ENCODE peak calls at places on chromosomes 16 and 17, in ten cellular contexts. One of them, this sample, is unnamed.

GRCh38 chr17:46192484-46193245 is 564 bp downstream of the KANSL1 start:
- DNase-seq in T follicular helper cell: peak
- DNase-seq in brain microvascular endothelial cell: peak
- DNase-seq in stimulated activated CD4-positive, alpha-beta T cell treated with anti-CD3 and anti-CD28 coated beads, Interleukin-4, amount 100 ng/mL, for 4 hours: peak
- DNase-seq in activated CD8-positive, alpha-beta memory T cell treated with anti-CD3 and anti-CD28 coated beads for 1 hour: peak
- DNase-seq in KG1: no peak
- DNase-seq in NCI-H1436 treated with DMSO at 0.1 percent for 48 hours: no peak
- DNase-seq in AG04450: no peak
- DNase-seq in COR-L47: peak
- DNase-seq in BJ: no peak
- DNase-seq in this sample: peak

GRCh38 chr17:6021011-6021400 is 49.2 kb upstream of the WSCD1 start:
- DNase-seq in T follicular helper cell: no peak
- DNase-seq in KG1: no peak
- DNase-seq in AG04450: no peak
- DNase-seq in stimulated activated CD4-positive, alpha-beta T cell treated with anti-CD3 and anti-CD28 coated beads, Interleukin-4, amount 100 ng/mL, for 4 hours: no peak
- DNase-seq in COR-L47: no peak
- DNase-seq in activated CD8-positive, alpha-beta memory T cell treated with anti-CD3 and anti-CD28 coated beads for 1 hour: no peak
- DNase-seq in brain microvascular endothelial cell: no peak
- DNase-seq in NCI-H1436 treated with DMSO at 0.1 percent for 48 hours: no peak
- DNase-seq in BJ: no peak
- DNase-seq in this sample: no peak

GRCh38 chr17:12958786-12959185 is 59.0 kb downstream of the ELAC2 start:
- DNase-seq in KG1: no peak
- DNase-seq in AG04450: no peak
- DNase-seq in COR-L47: no peak
- DNase-seq in T follicular helper cell: no peak
- DNase-seq in BJ: no peak
- DNase-seq in NCI-H1436 treated with DMSO at 0.1 percent for 48 hours: no peak
- DNase-seq in brain microvascular endothelial cell: no peak
- DNase-seq in activated CD8-positive, alpha-beta memory T cell treated with anti-CD3 and anti-CD28 coated beads for 1 hour: no peak
- DNase-seq in stimulated activated CD4-positive, alpha-beta T cell treated with anti-CD3 and anti-CD28 coated beads, Interleukin-4, amount 100 ng/mL, for 4 hours: no peak
- DNase-seq in this sample: no peak

GRCh38 chr17:50311112-50311460 is 34.8 kb upstream of the XYLT2 start:
- DNase-seq in stimulated activated CD4-positive, alpha-beta T cell treated with anti-CD3 and anti-CD28 coated beads, Interleukin-4, amount 100 ng/mL, for 4 hours: no peak
- DNase-seq in COR-L47: no peak
- DNase-seq in NCI-H1436 treated with DMSO at 0.1 percent for 48 hours: no peak
- DNase-seq in BJ: no peak
- DNase-seq in T follicular helper cell: no peak
- DNase-seq in brain microvascular endothelial cell: no peak
- DNase-seq in AG04450: no peak
- DNase-seq in KG1: no peak
- DNase-seq in activated CD8-positive, alpha-beta memory T cell treated with anti-CD3 and anti-CD28 coated beads for 1 hour: no peak
- DNase-seq in this sample: no peak

GRCh38 chr16:52597073-52597771 is 50.3 kb upstream of the TOX3 start:
- DNase-seq in KG1: no peak
- DNase-seq in stimulated activated CD4-positive, alpha-beta T cell treated with anti-CD3 and anti-CD28 coated beads, Interleukin-4, amount 100 ng/mL, for 4 hours: no peak
- DNase-seq in activated CD8-positive, alpha-beta memory T cell treated with anti-CD3 and anti-CD28 coated beads for 1 hour: no peak
- DNase-seq in brain microvascular endothelial cell: no peak
- DNase-seq in NCI-H1436 treated with DMSO at 0.1 percent for 48 hours: no peak
- DNase-seq in COR-L47: no peak
- DNase-seq in BJ: no peak
- DNase-seq in AG04450: no peak
- DNase-seq in T follicular helper cell: no peak
- DNase-seq in this sample: no peak

GRCh38 chr16:72927199-72928088 is 120.5 kb downstream of the ZFHX3 start:
- DNase-seq in stimulated activated CD4-positive, alpha-beta T cell treated with anti-CD3 and anti-CD28 coated beads, Interleukin-4, amount 100 ng/mL, for 4 hours: no peak
- DNase-seq in brain microvascular endothelial cell: peak
- DNase-seq in BJ: peak
- DNase-seq in activated CD8-positive, alpha-beta memory T cell treated with anti-CD3 and anti-CD28 coated beads for 1 hour: no peak
- DNase-seq in COR-L47: no peak
- DNase-seq in T follicular helper cell: no peak
- DNase-seq in KG1: no peak
- DNase-seq in AG04450: peak
- DNase-seq in NCI-H1436 treated with DMSO at 0.1 percent for 48 hours: peak
- DNase-seq in this sample: no peak

GRCh38 chr16:75566040-75566888 is at the start of gene GABARAPL2:
- DNase-seq in activated CD8-positive, alpha-beta memory T cell treated with anti-CD3 and anti-CD28 coated beads for 1 hour: peak
- DNase-seq in BJ: no peak
- DNase-seq in COR-L47: peak
- DNase-seq in NCI-H1436 treated with DMSO at 0.1 percent for 48 hours: no peak
- DNase-seq in stimulated activated CD4-positive, alpha-beta T cell treated with anti-CD3 and anti-CD28 coated beads, Interleukin-4, amount 100 ng/mL, for 4 hours: peak
- DNase-seq in brain microvascular endothelial cell: peak
- DNase-seq in KG1: peak
- DNase-seq in AG04450: no peak
- DNase-seq in T follicular helper cell: peak
- DNase-seq in this sample: peak

GRCh38 chr16:15829460-15829859 is 27.4 kb downstream of the MYH11 start:
- DNase-seq in COR-L47: no peak
- DNase-seq in BJ: no peak
- DNase-seq in T follicular helper cell: no peak
- DNase-seq in brain microvascular endothelial cell: no peak
- DNase-seq in KG1: no peak
- DNase-seq in stimulated activated CD4-positive, alpha-beta T cell treated with anti-CD3 and anti-CD28 coated beads, Interleukin-4, amount 100 ng/mL, for 4 hours: no peak
- DNase-seq in NCI-H1436 treated with DMSO at 0.1 percent for 48 hours: no peak
- DNase-seq in AG04450: peak
- DNase-seq in activated CD8-positive, alpha-beta memory T cell treated with anti-CD3 and anti-CD28 coated beads for 1 hour: no peak
- DNase-seq in this sample: no peak

GRCh38 chr16:50160495-50161164 is 7.5 kb downstream of the TENT4B start:
- DNase-seq in activated CD8-positive, alpha-beta memory T cell treated with anti-CD3 and anti-CD28 coated beads for 1 hour: no peak
- DNase-seq in AG04450: no peak
- DNase-seq in T follicular helper cell: no peak
- DNase-seq in stimulated activated CD4-positive, alpha-beta T cell treated with anti-CD3 and anti-CD28 coated beads, Interleukin-4, amount 100 ng/mL, for 4 hours: no peak
- DNase-seq in KG1: no peak
- DNase-seq in BJ: no peak
- DNase-seq in NCI-H1436 treated with DMSO at 0.1 percent for 48 hours: no peak
- DNase-seq in COR-L47: no peak
- DNase-seq in brain microvascular endothelial cell: no peak
- DNase-seq in this sample: no peak

GRCh38 chr17:36910513-36910912 is 26.8 kb upstream of the LHX1 start:
- DNase-seq in stimulated activated CD4-positive, alpha-beta T cell treated with anti-CD3 and anti-CD28 coated beads, Interleukin-4, amount 100 ng/mL, for 4 hours: no peak
- DNase-seq in BJ: no peak
- DNase-seq in NCI-H1436 treated with DMSO at 0.1 percent for 48 hours: no peak
- DNase-seq in KG1: no peak
- DNase-seq in T follicular helper cell: no peak
- DNase-seq in activated CD8-positive, alpha-beta memory T cell treated with anti-CD3 and anti-CD28 coated beads for 1 hour: no peak
- DNase-seq in brain microvascular endothelial cell: no peak
- DNase-seq in AG04450: no peak
- DNase-seq in COR-L47: no peak
- DNase-seq in this sample: no peak

GRCh38 chr16:57380671-57381462 is 8.6 kb downstream of the CX3CL1 start:
- DNase-seq in AG04450: no peak
- DNase-seq in stimulated activated CD4-positive, alpha-beta T cell treated with anti-CD3 and anti-CD28 coated beads, Interleukin-4, amount 100 ng/mL, for 4 hours: no peak
- DNase-seq in brain microvascular endothelial cell: peak
- DNase-seq in KG1: peak
- DNase-seq in T follicular helper cell: no peak
- DNase-seq in activated CD8-positive, alpha-beta memory T cell treated with anti-CD3 and anti-CD28 coated beads for 1 hour: no peak
- DNase-seq in BJ: no peak
- DNase-seq in COR-L47: peak
- DNase-seq in NCI-H1436 treated with DMSO at 0.1 percent for 48 hours: no peak
- DNase-seq in this sample: no peak

GRCh38 chr17:1197379-1197778 is 17.6 kb upstream of the ABR start:
- DNase-seq in T follicular helper cell: no peak
- DNase-seq in AG04450: no peak
- DNase-seq in NCI-H1436 treated with DMSO at 0.1 percent for 48 hours: no peak
- DNase-seq in activated CD8-positive, alpha-beta memory T cell treated with anti-CD3 and anti-CD28 coated beads for 1 hour: no peak
- DNase-seq in BJ: no peak
- DNase-seq in COR-L47: no peak
- DNase-seq in stimulated activated CD4-positive, alpha-beta T cell treated with anti-CD3 and anti-CD28 coated beads, Interleukin-4, amount 100 ng/mL, for 4 hours: no peak
- DNase-seq in KG1: peak
- DNase-seq in brain microvascular endothelial cell: no peak
- DNase-seq in this sample: no peak

GRCh38 chr17:5000237-5000639 is 2.5 kb downstream of the KIF1C start:
- DNase-seq in stimulated activated CD4-positive, alpha-beta T cell treated with anti-CD3 and anti-CD28 coated beads, Interleukin-4, amount 100 ng/mL, for 4 hours: no peak
- DNase-seq in KG1: no peak
- DNase-seq in activated CD8-positive, alpha-beta memory T cell treated with anti-CD3 and anti-CD28 coated beads for 1 hour: no peak
- DNase-seq in brain microvascular endothelial cell: no peak
- DNase-seq in AG04450: no peak
- DNase-seq in BJ: no peak
- DNase-seq in COR-L47: no peak
- DNase-seq in NCI-H1436 treated with DMSO at 0.1 percent for 48 hours: no peak
- DNase-seq in T follicular helper cell: no peak
- DNase-seq in this sample: no peak

GRCh38 chr16:19858006-19858653 is 26.5 kb downstream of the GPRC5B start:
- DNase-seq in BJ: no peak
- DNase-seq in brain microvascular endothelial cell: no peak
- DNase-seq in KG1: no peak
- DNase-seq in activated CD8-positive, alpha-beta memory T cell treated with anti-CD3 and anti-CD28 coated beads for 1 hour: no peak
- DNase-seq in COR-L47: no peak
- DNase-seq in stimulated activated CD4-positive, alpha-beta T cell treated with anti-CD3 and anti-CD28 coated beads, Interleukin-4, amount 100 ng/mL, for 4 hours: no peak
- DNase-seq in AG04450: no peak
- DNase-seq in NCI-H1436 treated with DMSO at 0.1 percent for 48 hours: no peak
- DNase-seq in T follicular helper cell: no peak
- DNase-seq in this sample: no peak

GRCh38 chr16:56866955-56867830 is 2.2 kb downstream of the SLC12A3 start:
- DNase-seq in T follicular helper cell: peak
- DNase-seq in COR-L47: peak
- DNase-seq in AG04450: no peak
- DNase-seq in KG1: no peak
- DNase-seq in activated CD8-positive, alpha-beta memory T cell treated with anti-CD3 and anti-CD28 coated beads for 1 hour: no peak
- DNase-seq in BJ: no peak
- DNase-seq in NCI-H1436 treated with DMSO at 0.1 percent for 48 hours: peak
- DNase-seq in brain microvascular endothelial cell: peak
- DNase-seq in stimulated activated CD4-positive, alpha-beta T cell treated with anti-CD3 and anti-CD28 coated beads, Interleukin-4, amount 100 ng/mL, for 4 hours: peak
- DNase-seq in this sample: peak

GRCh38 chr17:55601874-55602364 is 90.7 kb upstream of the SMIM36 start:
- DNase-seq in AG04450: no peak
- DNase-seq in T follicular helper cell: no peak
- DNase-seq in brain microvascular endothelial cell: peak
- DNase-seq in stimulated activated CD4-positive, alpha-beta T cell treated with anti-CD3 and anti-CD28 coated beads, Interleukin-4, amount 100 ng/mL, for 4 hours: no peak
- DNase-seq in activated CD8-positive, alpha-beta memory T cell treated with anti-CD3 and anti-CD28 coated beads for 1 hour: no peak
- DNase-seq in NCI-H1436 treated with DMSO at 0.1 percent for 48 hours: no peak
- DNase-seq in BJ: no peak
- DNase-seq in KG1: peak
- DNase-seq in COR-L47: peak
- DNase-seq in this sample: no peak

GRCh38 chr17:55926276-55926995 is 175.6 kb downstream of the PCTP start:
- DNase-seq in KG1: no peak
- DNase-seq in T follicular helper cell: no peak
- DNase-seq in stimulated activated CD4-positive, alpha-beta T cell treated with anti-CD3 and anti-CD28 coated beads, Interleukin-4, amount 100 ng/mL, for 4 hours: no peak
- DNase-seq in brain microvascular endothelial cell: no peak
- DNase-seq in NCI-H1436 treated with DMSO at 0.1 percent for 48 hours: no peak
- DNase-seq in AG04450: no peak
- DNase-seq in activated CD8-positive, alpha-beta memory T cell treated with anti-CD3 and anti-CD28 coated beads for 1 hour: no peak
- DNase-seq in BJ: no peak
- DNase-seq in COR-L47: no peak
- DNase-seq in this sample: no peak

GRCh38 chr16:3513892-3514600 is 13.2 kb downstream of the CLUAP1 start:
- DNase-seq in KG1: no peak
- DNase-seq in activated CD8-positive, alpha-beta memory T cell treated with anti-CD3 and anti-CD28 coated beads for 1 hour: no peak
- DNase-seq in COR-L47: no peak
- DNase-seq in AG04450: no peak
- DNase-seq in T follicular helper cell: no peak
- DNase-seq in BJ: no peak
- DNase-seq in stimulated activated CD4-positive, alpha-beta T cell treated with anti-CD3 and anti-CD28 coated beads, Interleukin-4, amount 100 ng/mL, for 4 hours: no peak
- DNase-seq in brain microvascular endothelial cell: no peak
- DNase-seq in NCI-H1436 treated with DMSO at 0.1 percent for 48 hours: no peak
- DNase-seq in this sample: no peak

GRCh38 chr17:21240375-21241055 is 12.7 kb downstream of the NATD1 start:
- DNase-seq in brain microvascular endothelial cell: no peak
- DNase-seq in stimulated activated CD4-positive, alpha-beta T cell treated with anti-CD3 and anti-CD28 coated beads, Interleukin-4, amount 100 ng/mL, for 4 hours: no peak
- DNase-seq in COR-L47: no peak
- DNase-seq in activated CD8-positive, alpha-beta memory T cell treated with anti-CD3 and anti-CD28 coated beads for 1 hour: no peak
- DNase-seq in T follicular helper cell: no peak
- DNase-seq in AG04450: no peak
- DNase-seq in KG1: no peak
- DNase-seq in NCI-H1436 treated with DMSO at 0.1 percent for 48 hours: no peak
- DNase-seq in BJ: no peak
- DNase-seq in this sample: no peak

GRCh38 chr17:40091691-40092397 is 8.5 kb downstream of the NR1D1 start:
- DNase-seq in activated CD8-positive, alpha-beta memory T cell treated with anti-CD3 and anti-CD28 coated beads for 1 hour: no peak
- DNase-seq in BJ: no peak
- DNase-seq in COR-L47: no peak
- DNase-seq in KG1: no peak
- DNase-seq in AG04450: no peak
- DNase-seq in NCI-H1436 treated with DMSO at 0.1 percent for 48 hours: no peak
- DNase-seq in stimulated activated CD4-positive, alpha-beta T cell treated with anti-CD3 and anti-CD28 coated beads, Interleukin-4, amount 100 ng/mL, for 4 hours: no peak
- DNase-seq in brain microvascular endothelial cell: no peak
- DNase-seq in T follicular helper cell: no peak
- DNase-seq in this sample: peak

GRCh38 chr17:37813753-37814152 is 68.9 kb upstream of the HNF1B start:
- DNase-seq in KG1: no peak
- DNase-seq in activated CD8-positive, alpha-beta memory T cell treated with anti-CD3 and anti-CD28 coated beads for 1 hour: no peak
- DNase-seq in stimulated activated CD4-positive, alpha-beta T cell treated with anti-CD3 and anti-CD28 coated beads, Interleukin-4, amount 100 ng/mL, for 4 hours: no peak
- DNase-seq in COR-L47: no peak
- DNase-seq in T follicular helper cell: no peak
- DNase-seq in BJ: peak
- DNase-seq in brain microvascular endothelial cell: peak
- DNase-seq in AG04450: peak
- DNase-seq in NCI-H1436 treated with DMSO at 0.1 percent for 48 hours: no peak
- DNase-seq in this sample: no peak